ENCODE peak calls at places on chromosomes 5 and 9, in five cellular contexts. G, Z, L, A and S are unnamed samples.

GRCh38 chr5:110043025-110043424 is 353.3 kb downstream of the MAN2A1 start:
- DNase-seq in G (no peak), Z (no peak), L (no peak), A (no peak), S (no peak)

GRCh38 chr9:137397675-137398423 is 25.1 kb downstream of the EXD3 start:
- DNase-seq in G (no peak), Z (no peak), L (no peak), A (no peak), S (no peak)

GRCh38 chr5:64958757-64959391 is 190.1 kb downstream of the CWC27 start:
- DNase-seq in G (no peak), Z (no peak), L (peak), A (peak), S (no peak)

GRCh38 chr5:153654444-153654843 is 164.0 kb downstream of the GRIA1 start:
- DNase-seq in G (no peak), Z (no peak), L (no peak), A (peak), S (no peak)

GRCh38 chr5:32538031-32538547 is 47.3 kb upstream of the SUB1 start:
- DNase-seq in G (no peak), Z (no peak), L (no peak), A (no peak), S (no peak)

GRCh38 chr5:66469684-66470083 is 126.5 kb upstream of the MAST4 start:
- DNase-seq in G (no peak), Z (no peak), L (no peak), A (no peak), S (no peak)

GRCh38 chr9:14780251-14780650 is 57.7 kb upstream of the CER1 start:
- DNase-seq in G (no peak), Z (no peak), L (no peak), A (no peak), S (no peak)

GRCh38 chr5:98816574-98817222 is 43.2 kb downstream of the RGMB start:
- DNase-seq in G (no peak), Z (peak), L (no peak), A (no peak), S (no peak)

GRCh38 chr9:34685591-34685990 is 5.5 kb downstream of the CCL19 start:
- DNase-seq in G (no peak), Z (no peak), L (no peak), A (no peak), S (no peak)

GRCh38 chr9:135409286-135410200 is 70.0 kb upstream of the PPP1R26 start:
- DNase-seq in G (no peak), Z (no peak), L (no peak), A (no peak), S (no peak)

DNA sequence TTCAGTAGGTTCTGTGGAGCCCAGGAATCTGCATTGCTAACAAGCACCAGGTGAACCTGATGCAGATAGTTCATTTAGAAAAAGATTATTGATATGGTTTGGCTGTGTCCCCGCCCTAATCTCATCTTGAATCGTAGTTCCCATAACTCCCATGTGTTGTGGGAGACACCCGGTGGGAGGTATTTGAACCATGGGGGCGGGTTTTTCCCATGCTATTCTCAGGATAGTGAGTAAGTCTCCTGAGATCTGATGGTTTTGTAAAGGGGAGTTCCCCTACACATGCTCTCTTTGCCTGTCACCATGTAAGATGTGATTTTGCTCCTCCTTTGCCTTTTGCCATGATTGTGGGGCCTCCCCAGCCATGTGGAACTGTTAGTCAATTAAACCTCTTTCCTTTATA is 212.0 kb downstream of the RAB3C start:
- DNase-seq in G (no peak), Z (no peak), L (no peak), A (no peak), S (no peak)
- TF ChIP-seq CTCF in G (no peak), Z (no peak), L (no peak), A (no peak), S (no peak)

DNA sequence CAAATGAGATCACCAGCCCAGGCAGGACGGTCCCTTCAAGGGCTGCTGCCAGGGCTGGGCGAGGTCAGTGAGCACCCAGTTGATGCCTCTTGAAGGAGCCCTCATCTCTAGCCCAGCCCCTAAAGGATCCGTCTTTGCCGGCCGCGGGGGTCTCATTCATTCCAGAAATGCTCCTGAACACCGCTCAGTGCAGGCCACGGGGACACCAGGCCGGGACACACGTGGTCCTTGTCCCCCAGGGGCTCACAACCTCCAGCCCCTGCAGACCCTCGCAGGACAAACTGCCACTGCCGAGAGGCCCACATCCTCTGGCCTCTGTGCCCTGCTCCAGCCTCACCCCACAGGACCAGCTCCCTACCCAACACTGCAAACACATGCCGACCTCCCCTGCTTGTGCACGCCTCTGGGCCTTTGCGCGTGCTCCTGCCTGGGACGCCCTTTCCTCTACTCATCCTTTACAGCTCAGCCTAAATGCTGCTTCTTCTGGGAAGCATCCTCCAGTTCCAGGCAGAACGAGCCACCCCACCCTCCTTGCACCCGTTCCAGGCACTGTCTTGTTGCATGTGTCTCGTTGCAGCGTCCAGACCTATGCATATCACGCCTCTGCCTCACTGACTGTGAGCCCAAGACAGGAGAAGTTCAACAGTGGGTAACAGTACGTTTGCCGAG is 10.2 kb upstream of the LAMC3 start:
- DNase-seq in G (no peak), Z (no peak), L (no peak), A (no peak), S (no peak)
- TF ChIP-seq CTCF in G (no peak), Z (peak), L (no peak), A (peak), S (peak)

GRCh38 chr9:75482566-75482965 is 394.3 kb downstream of the OSTF1 start:
- DNase-seq in G (no peak), Z (no peak), L (no peak), A (no peak), S (no peak)
- TF ChIP-seq CTCF in G (peak), Z (no peak), L (no peak), A (no peak), S (no peak)

GRCh38 chr5:10610058-10610457 is 46.2 kb downstream of the ANKRD33B start:
- DNase-seq in G (no peak), Z (no peak), L (no peak), A (no peak), S (no peak)

GRCh38 chr5:10611290-10611689 is 47.4 kb downstream of the ANKRD33B start:
- DNase-seq in G (no peak), Z (no peak), L (no peak), A (no peak), S (no peak)

GRCh38 chr5:10607023-10607665 is 43.3 kb downstream of the ANKRD33B start:
- DNase-seq in G (peak), Z (no peak), L (no peak), A (no peak), S (no peak)

GRCh38 chr5:10604975-10605374 is 41.1 kb downstream of the ANKRD33B start:
- DNase-seq in G (no peak), Z (no peak), L (no peak), A (no peak), S (no peak)

DNA sequence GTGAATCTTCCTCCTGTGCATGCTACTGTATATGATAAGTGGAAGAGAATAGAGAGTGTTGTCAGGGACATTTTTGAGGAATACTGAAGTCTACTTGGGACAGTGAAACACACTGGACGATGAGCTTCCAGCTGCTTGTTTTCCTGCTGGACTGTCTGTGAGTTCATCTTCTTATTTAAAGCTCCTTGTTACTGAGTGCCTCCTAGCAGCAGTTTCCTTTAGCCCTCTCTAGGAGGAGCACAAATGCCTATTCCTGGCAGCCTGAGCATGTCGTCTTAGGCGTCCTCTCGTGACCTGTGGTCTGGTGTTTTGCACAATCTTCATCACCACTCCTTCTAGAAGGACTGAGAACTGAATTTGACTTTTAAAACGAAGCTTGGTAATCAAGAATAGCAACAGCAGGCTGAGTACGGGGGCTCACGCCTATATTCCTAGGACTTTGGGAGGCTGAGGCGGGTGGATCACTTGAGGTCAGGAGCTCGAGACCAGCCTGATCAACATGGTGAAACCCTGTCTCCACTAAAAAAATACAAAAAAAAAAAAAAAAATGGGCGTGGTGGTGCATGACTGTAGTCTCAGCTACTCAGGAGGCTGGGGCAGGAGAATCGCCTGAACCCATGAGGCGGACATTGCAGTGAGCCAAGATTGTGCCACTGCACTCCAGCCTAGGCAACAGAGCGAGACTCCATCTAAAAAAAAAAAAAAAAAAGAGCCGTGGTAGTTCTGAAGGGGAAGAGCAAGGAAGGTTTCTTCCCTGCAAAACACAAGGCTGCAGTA is 44.0 kb downstream of the ANKRD33B start:
- DNase-seq in G (no peak), Z (peak), L (peak), A (no peak), S (no peak)
- TF ChIP-seq CTCF in G (peak), Z (no peak), L (peak), A (no peak), S (no peak)

DNA sequence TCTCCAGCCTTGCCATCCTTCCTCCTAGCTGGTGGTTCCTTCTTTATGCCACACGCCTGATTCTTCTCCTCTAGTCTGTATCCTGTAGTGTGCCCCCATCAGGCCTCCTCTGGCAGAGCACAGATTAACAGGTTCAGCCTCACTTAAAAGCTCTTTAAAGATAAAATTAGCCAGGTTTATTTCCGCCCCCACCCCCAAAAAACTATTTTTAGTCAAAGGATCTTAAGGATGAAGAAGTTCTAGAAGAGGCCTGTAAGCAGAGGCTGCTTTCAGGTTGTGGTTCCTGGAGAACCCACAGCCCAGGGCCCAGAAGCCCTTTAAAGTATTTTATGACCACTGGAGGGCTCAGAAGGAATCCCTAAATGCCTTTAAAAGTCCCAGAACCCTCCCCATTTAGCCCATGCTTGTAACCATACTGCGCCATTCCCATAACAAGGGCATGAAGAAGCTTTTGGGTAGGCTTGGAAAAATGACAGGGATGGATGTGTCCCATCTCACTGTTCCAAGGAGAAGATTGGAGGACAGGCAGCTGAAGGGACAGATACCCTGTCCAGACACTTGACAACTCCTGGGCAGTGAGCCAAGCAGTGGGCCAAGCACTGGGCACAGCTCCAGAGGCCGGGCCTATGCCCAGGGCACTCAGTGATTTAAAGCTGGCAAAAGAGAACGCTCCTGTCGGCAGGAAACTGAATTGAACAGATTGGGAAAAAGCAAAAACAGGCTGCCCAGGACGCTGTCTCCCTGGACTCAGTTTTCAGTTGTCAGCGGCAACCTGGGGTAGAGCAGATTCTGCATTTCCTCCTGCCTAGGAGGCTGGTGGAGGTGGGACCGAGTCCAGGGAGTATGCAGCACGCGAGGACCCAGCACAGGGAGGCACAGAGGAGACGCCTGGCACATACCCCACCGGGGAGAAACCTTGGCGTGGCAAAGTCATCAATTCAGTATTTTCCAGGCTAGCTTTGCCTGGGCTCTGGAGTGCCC is 106.3 kb upstream of the SSBP2 start:
- DNase-seq in G (peak), Z (peak), L (no peak), A (no peak), S (no peak)
- TF ChIP-seq CTCF in G (peak), Z (no peak), L (peak), A (peak), S (peak)